ENCODE peak calls at places on chromosomes 7 and 10, in four cellular contexts. Y is Peyer's patch, D is HepG2, R is neural progenitor cell. H is an unnamed sample. For H3K27me3 and H3K4me1, the result is how much of the 10 kb centered on the place peaks cover.

GRCh38 chr7:1593091-1593866 is 23.4 kb upstream of the PSMG3 start:
- DNase-seq in Y (no peak), D (peak), R (no peak), H (no peak)

GRCh38 chr10:17923728-17924127 is 28.0 kb upstream of the SLC39A12 start:
- DNase-seq in Y (no peak), D (no peak), R (no peak), H (no peak)

GRCh38 chr10:25552283-25552919 is 377.6 kb downstream of the GPR158 start:
- DNase-seq in Y (no peak), D (no peak), R (no peak), H (no peak)

GRCh38 chr7:146865696-146866095 is 749.1 kb downstream of the CNTNAP2 start:
- DNase-seq in Y (no peak), D (no peak), R (no peak), H (no peak)

GRCh38 chr7:37440738-37441404 is 7.8 kb downstream of the ELMO1 start:
- DNase-seq in Y (no peak), D (no peak), R (no peak), H (no peak)

GRCh38 chr7:51428226-51428887 is 111.7 kb upstream of the COBL start:
- DNase-seq in Y (no peak), D (no peak), R (peak), H (no peak)

GRCh38 chr7:22219036-22219435 is 137.9 kb downstream of the RAPGEF5 start:
- DNase-seq in Y (no peak), D (no peak), R (no peak), H (no peak)

GRCh38 chr10:78979938-78980337 is 88.8 kb upstream of the ZMIZ1 start:
- DNase-seq in Y (no peak), D (no peak), R (no peak), H (no peak)

GRCh38 chr10:28332699-28333098 is 29.8 kb upstream of the MPP7 start:
- DNase-seq in Y (no peak), D (no peak), R (no peak), H (peak)

GRCh38 chr7:116213361-116214155 is 3.2 kb downstream of the TES start:
- DNase-seq in Y (no peak), D (no peak), R (no peak), H (peak)

GRCh38 chr7:149714910-149715471 is 58.4 kb downstream of the ZNF467 start:
- DNase-seq in Y (no peak), D (no peak), R (no peak), H (no peak)

GRCh38 chr10:84540617-84541288 is 212.4 kb downstream of the CCSER2 start:
- DNase-seq in Y (peak), D (peak), R (peak), H (no peak)

GRCh38 chr10:77286851-77287250 is 350.8 kb downstream of the KCNMA1 start:
- DNase-seq in Y (no peak), D (no peak), R (no peak), H (no peak)

GRCh38 chr7:77157446-77157845 is 35.0 kb downstream of the CCDC146 start:
- DNase-seq in Y (no peak), D (no peak), R (no peak), H (no peak)

GRCh38 chr7:143002106-143002505 is 24.8 kb downstream of the OR9A2 start:
- DNase-seq in Y (no peak), D (no peak), R (peak), H (no peak)

GRCh38 chr10:94328613-94329012 is 34.1 kb downstream of the NOC3L start:
- DNase-seq in Y (no peak), D (no peak), R (no peak), H (no peak)

GRCh38 chr7:51316262-51316665 is 345 bp downstream of the COBL start:
- DNase-seq in Y (peak), D (no peak), R (no peak), H (no peak)

GRCh38 chr7:128883622-128884549 is 21.2 kb downstream of the ATP6V1F start:
- DNase-seq in Y (peak), D (peak), R (peak), H (peak)

GRCh38 chr7:55056577-55057480 is 38.0 kb downstream of the EGFR start:
- DNase-seq in Y (no peak), D (no peak), R (no peak), H (no peak)

GRCh38 chr10:34392641-34393170 is 422.4 kb downstream of the PARD3 start:
- DNase-seq in Y (no peak), D (no peak), R (no peak), H (no peak)

GRCh38 chr10:43857206-43857952 is 208.7 kb upstream of the ZNF32 start:
- DNase-seq in Y (peak), D (no peak), R (no peak), H (no peak)

GRCh38 chr7:128869138-128869943 is 6.7 kb downstream of the ATP6V1F start:
- DNase-seq in Y (peak), D (no peak), R (peak), H (peak)

GRCh38 chr7:39504963-39505362 is 61.2 kb upstream of the YAE1 start:
- DNase-seq in Y (no peak), D (no peak), R (no peak), H (peak)

GRCh38 chr10:74419491-74420466 is 268.8 kb downstream of the ADK start:
- DNase-seq in Y (no peak), D (no peak), R (peak), H (peak)

GRCh38 chr7:14761506-14762296 is 140.8 kb downstream of the DGKB start:
- DNase-seq in Y (no peak), D (no peak), R (no peak), H (peak)

GRCh38 chr7:70419816-70420215 is 712.1 kb upstream of the GALNT17 start:
- DNase-seq in Y (no peak), D (no peak), R (peak), H (no peak)

GRCh38 chr10:126458453-126458852 is 70.2 kb upstream of the ADAM12 start:
- DNase-seq in Y (no peak), D (no peak), R (no peak), H (no peak)

GRCh38 chr10:96236090-96236478 is 35.3 kb downstream of the BLNK start:
- DNase-seq in Y (no peak), D (no peak), R (no peak), H (no peak)

GRCh38 chr7:11605749-11606148 is 226.2 kb downstream of the THSD7A start:
- DNase-seq in Y (no peak), D (no peak), R (no peak), H (no peak)

GRCh38 chr10:74669210-74669609 is 157.2 kb upstream of the KAT6B start:
- DNase-seq in Y (no peak), D (no peak), R (no peak), H (no peak)

GRCh38 chr7:5595545-5596045 is 172.0 kb upstream of the TNRC18 start:
- DNase-seq in Y (no peak), D (no peak), R (no peak), H (peak)

GRCh38 chr7:108181073-108181985 is 51.2 kb upstream of the LAMB4 start:
- DNase-seq in Y (no peak), D (peak), R (peak), H (peak)

GRCh38 chr10:104435822-104436221 is 82.2 kb downstream of the CFAP58 start:
- DNase-seq in Y (no peak), D (no peak), R (no peak), H (peak)

GRCh38 chr10:64067009-64067606 is 545.9 kb downstream of the REEP3 start:
- DNase-seq in Y (no peak), D (no peak), R (no peak), H (no peak)

GRCh38 chr10:100744136-100744979 is 1.0 kb upstream of the PAX2 start:
- DNase-seq in Y (no peak), D (no peak), R (peak), H (peak)

GRCh38 chr7:20199015-20199737 is 18.0 kb downstream of the MACC1 start:
- DNase-seq in Y (peak), D (no peak), R (no peak), H (no peak)

GRCh38 chr7:142412551-142413193 is 154.8 kb upstream of the PRSS58 start:
- DNase-seq in Y (no peak), D (peak), R (peak), H (peak)

GRCh38 chr10:4229106-4229505 is 444.1 kb upstream of the KLF6 start:
- DNase-seq in Y (no peak), D (no peak), R (no peak), H (no peak)

GRCh38 chr10:4231439-4231838 is 446.4 kb upstream of the KLF6 start:
- DNase-seq in Y (no peak), D (no peak), R (no peak), H (no peak)

GRCh38 chr10:4234661-4235060 is 449.7 kb upstream of the KLF6 start:
- DNase-seq in Y (no peak), D (no peak), R (no peak), H (peak)
- H3K27me3 ChIP-seq in Y (under half), D (under half), R (under half), H (under half)

DNA sequence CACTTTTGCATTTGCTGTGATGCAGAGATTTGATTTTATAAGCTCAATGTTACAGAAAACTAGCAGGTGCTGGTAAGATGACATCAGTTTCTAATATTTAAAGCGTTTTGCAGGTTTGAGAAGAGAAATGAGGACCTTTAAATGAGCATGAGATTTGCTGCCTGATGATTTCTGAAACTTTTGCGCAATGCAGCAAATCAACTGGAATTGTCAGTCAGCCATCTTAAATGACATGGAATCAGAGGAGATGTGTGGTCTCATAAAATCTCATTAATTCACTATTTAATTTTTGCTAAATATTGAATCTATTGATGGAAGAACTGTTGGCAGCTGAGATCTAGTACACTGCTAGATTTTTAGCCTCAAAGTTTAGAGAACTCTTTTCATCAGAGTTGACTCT is 3.9 kb downstream of the RBM17 start:
- DNase-seq in Y (no peak), D (no peak), R (no peak), H (no peak)
- H3K4me1 ChIP-seq in Y (under half), D (under half), R (under half), H (under half)

GRCh38 chr7:3300651-3301471 is at the start of gene SDK1:
- DNase-seq in Y (peak), D (peak), R (peak), H (peak)

GRCh38 chr7:3300221-3300650 is 816 bp upstream of the SDK1 start:
- DNase-seq in Y (no peak), D (peak), R (peak), H (no peak)

GRCh38 chr7:3301472-3301778 is 373 bp downstream of the SDK1 start:
- DNase-seq in Y (no peak), D (no peak), R (peak), H (no peak)

GRCh38 chr7:3294432-3295100 is 6.5 kb upstream of the SDK1 start:
- DNase-seq in Y (peak), D (no peak), R (peak), H (no peak)

GRCh38 chr7:3297105-3297819 is 3.8 kb upstream of the SDK1 start:
- DNase-seq in Y (no peak), D (no peak), R (no peak), H (no peak)
- H3K27me3 ChIP-seq in Y (under half), D (under half), R (under half), H (under half)

GRCh38 chr10:71842856-71843530 is 8.1 kb downstream of the PSAP start:
- DNase-seq in Y (no peak), D (no peak), R (no peak), H (no peak)

GRCh38 chr10:71845410-71846406 is 5.3 kb downstream of the PSAP start:
- DNase-seq in Y (no peak), D (no peak), R (no peak), H (no peak)

GRCh38 chr10:71846816-71847215 is 4.2 kb downstream of the PSAP start:
- DNase-seq in Y (no peak), D (no peak), R (no peak), H (no peak)

GRCh38 chr10:71844084-71844483 is 7.0 kb downstream of the PSAP start:
- DNase-seq in Y (no peak), D (no peak), R (no peak), H (no peak)

GRCh38 chr10:71844695-71845094 is 6.4 kb downstream of the PSAP start:
- DNase-seq in Y (no peak), D (no peak), R (no peak), H (no peak)
- H3K4me1 ChIP-seq in Y (under half), D (under half), R (under half), H (under half)

DNA sequence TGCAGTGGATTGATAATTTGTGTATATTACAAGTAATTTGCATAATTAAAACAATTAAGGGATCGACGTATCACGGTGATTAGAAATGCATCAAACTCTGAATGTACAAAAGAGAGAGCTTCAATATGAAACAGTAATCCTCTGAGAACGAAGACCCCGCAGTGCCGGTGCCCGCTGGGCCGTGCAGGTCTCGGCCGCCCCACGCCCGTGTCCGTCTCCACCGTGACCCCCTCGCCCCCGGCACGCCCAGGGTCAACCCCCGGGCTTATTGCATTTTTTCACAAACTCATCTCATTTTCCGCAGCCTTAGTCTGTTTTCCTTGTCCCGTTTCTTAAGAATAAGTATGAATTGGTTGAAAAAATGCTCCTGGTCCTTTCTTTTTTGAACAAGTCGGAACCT is 218.6 kb downstream of the TCERG1L start:
- DNase-seq in Y (no peak), D (no peak), R (no peak), H (no peak)
- H3K27me3 ChIP-seq in Y (under half), D (under half), R (under half), H (under half)

DNA sequence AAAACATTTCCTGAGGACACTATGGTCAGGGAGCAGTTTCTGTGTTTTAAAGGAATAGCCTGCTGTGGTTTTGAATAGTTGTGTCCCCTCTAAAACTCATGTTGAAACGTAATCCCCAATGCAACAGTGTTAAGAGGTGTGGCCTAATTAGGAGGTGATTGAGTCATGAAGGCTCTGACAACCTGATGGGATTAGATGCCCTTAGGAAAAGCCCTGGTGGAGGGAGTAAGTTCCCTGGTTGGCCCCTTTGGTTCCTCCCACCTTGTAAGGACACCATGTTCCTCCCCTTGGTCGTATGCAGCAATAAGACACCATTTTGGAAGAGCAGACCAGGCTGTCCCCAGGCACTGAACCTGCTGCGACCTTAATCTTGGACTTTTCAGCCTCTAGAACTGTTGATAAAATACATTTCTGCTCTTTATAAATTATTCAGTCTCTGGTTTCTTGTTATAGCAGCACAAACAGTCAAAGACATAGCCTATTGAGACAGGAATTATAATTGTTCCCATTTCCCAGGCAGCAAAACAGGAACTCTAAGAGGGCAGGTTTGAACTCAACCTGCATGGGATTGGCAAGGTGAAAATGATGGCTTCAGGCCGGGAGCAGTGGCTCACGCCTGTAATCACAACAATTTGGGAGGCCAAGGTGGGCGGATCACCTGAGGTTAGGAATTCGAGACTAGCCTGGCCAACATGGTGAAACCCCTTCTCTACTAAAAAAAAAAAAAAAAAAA is 20.5 kb upstream of the TNS3 start:
- DNase-seq in Y (no peak), D (no peak), R (no peak), H (no peak)
- H3K4me1 ChIP-seq in Y (under half), D (half or more), R (under half), H (under half)

GRCh38 chr10:69682955-69683474 is 53.0 kb downstream of the FAM241B start:
- DNase-seq in Y (no peak), D (no peak), R (no peak), H (no peak)
- H3K27me3 ChIP-seq in Y (under half), D (under half), R (under half), H (under half)

DNA sequence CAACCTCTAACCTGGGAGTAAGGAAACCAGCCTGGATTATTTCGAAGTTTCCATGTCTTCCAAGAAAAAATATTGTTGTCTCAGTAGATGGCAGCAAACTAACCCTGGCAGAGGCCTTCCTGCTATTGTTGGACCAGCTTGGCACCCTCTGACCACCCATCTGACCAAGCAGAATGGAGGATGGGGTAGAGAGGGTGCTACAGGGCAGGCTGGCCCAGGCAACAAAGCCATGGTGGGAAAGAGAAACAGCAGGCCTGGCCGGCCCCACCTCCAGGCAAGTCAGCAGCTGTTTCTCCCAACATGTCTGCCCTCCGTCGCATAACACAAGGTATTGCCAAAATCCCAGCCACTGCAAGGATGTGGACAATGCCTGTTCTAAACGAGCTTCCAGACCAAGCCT is 95.0 kb downstream of the FAM53B start:
- DNase-seq in Y (no peak), D (no peak), R (no peak), H (peak)
- H3K4me1 ChIP-seq in Y (half or more), D (half or more), R (under half), H (under half)